ENCODE peak calls at places on chromosomes 3 and 15, in four cellular contexts. One of them, this sample, is unnamed.

GRCh38 chr3:110352841-110353595 is 718.6 kb upstream of the NECTIN3 start:
- DNase-seq in pancreas: no peak
- DNase-seq in RWPE1: no peak
- DNase-seq in sigmoid colon: no peak
- DNase-seq in this sample: no peak

GRCh38 chr3:58628823-58629562 is 37.6 kb downstream of the FAM3D start:
- DNase-seq in RWPE1: no peak
- DNase-seq in sigmoid colon: no peak
- DNase-seq in pancreas: no peak
- DNase-seq in this sample: no peak

GRCh38 chr15:88708256-88709054 is 69.6 kb downstream of the ISG20 start:
- DNase-seq in sigmoid colon: no peak
- DNase-seq in pancreas: no peak
- DNase-seq in RWPE1: no peak
- DNase-seq in this sample: no peak

GRCh38 chr3:168117853-168118313 is 22.2 kb upstream of the GOLIM4 start:
- DNase-seq in RWPE1: no peak
- DNase-seq in pancreas: no peak
- DNase-seq in sigmoid colon: no peak
- DNase-seq in this sample: no peak

GRCh38 chr3:61452536-61452991 is 108.8 kb upstream of the PTPRG start:
- DNase-seq in pancreas: no peak
- DNase-seq in sigmoid colon: no peak
- DNase-seq in RWPE1: peak; percentile 13
- DNase-seq in this sample: no peak

GRCh38 chr3:23776352-23776891 is 29.3 kb upstream of the UBE2E1 start:
- DNase-seq in sigmoid colon: no peak
- DNase-seq in pancreas: no peak
- DNase-seq in RWPE1: no peak
- DNase-seq in this sample: peak; percentile 48

GRCh38 chr3:45337839-45338470 is 50.4 kb upstream of the LARS2 start:
- DNase-seq in pancreas: no peak
- DNase-seq in sigmoid colon: no peak
- DNase-seq in RWPE1: no peak
- DNase-seq in this sample: no peak

GRCh38 chr15:68427366-68427765 is 4.6 kb downstream of the ITGA11 start:
- DNase-seq in pancreas: no peak
- DNase-seq in sigmoid colon: no peak
- DNase-seq in RWPE1: no peak
- DNase-seq in this sample: peak; percentile 39

GRCh38 chr3:124770341-124771082 is 40.3 kb downstream of the UMPS start:
- DNase-seq in sigmoid colon: no peak
- DNase-seq in pancreas: no peak
- DNase-seq in RWPE1: no peak
- DNase-seq in this sample: peak; percentile 41

GRCh38 chr3:64264491-64265109 is 39.3 kb upstream of the PRICKLE2 start:
- DNase-seq in pancreas: no peak
- DNase-seq in sigmoid colon: no peak
- DNase-seq in RWPE1: no peak
- DNase-seq in this sample: no peak

GRCh38 chr3:100359030-100359429 is 24.5 kb downstream of the NIT2 start:
- DNase-seq in sigmoid colon: no peak
- DNase-seq in pancreas: no peak
- DNase-seq in RWPE1: no peak
- DNase-seq in this sample: no peak

GRCh38 chr15:76938752-76939151 is 7.2 kb downstream of the RCN2 start:
- DNase-seq in RWPE1: no peak
- DNase-seq in pancreas: no peak
- DNase-seq in sigmoid colon: no peak
- DNase-seq in this sample: no peak

GRCh38 chr15:59993950-59994401 is 10.1 kb upstream of the FOXB1 start:
- DNase-seq in RWPE1: no peak
- DNase-seq in sigmoid colon: no peak
- DNase-seq in pancreas: peak; percentile 50
- DNase-seq in this sample: peak; percentile 90

GRCh38 chr3:158794936-158795518 is 6.8 kb upstream of the MFSD1 start:
- DNase-seq in RWPE1: peak; percentile 24
- DNase-seq in sigmoid colon: no peak
- DNase-seq in pancreas: no peak
- DNase-seq in this sample: no peak

GRCh38 chr3:6262035-6262434 is 598.9 kb upstream of the GRM7 start:
- DNase-seq in RWPE1: no peak
- DNase-seq in sigmoid colon: no peak
- DNase-seq in pancreas: no peak
- DNase-seq in this sample: no peak

GRCh38 chr3:59566481-59566975 is 516.7 kb upstream of the CFAP20DC start:
- DNase-seq in RWPE1: peak; percentile 70
- DNase-seq in sigmoid colon: no peak
- DNase-seq in pancreas: no peak
- DNase-seq in this sample: no peak

GRCh38 chr3:121515862-121516261 is 29.9 kb downstream of the POLQ start:
- DNase-seq in sigmoid colon: no peak
- DNase-seq in pancreas: no peak
- DNase-seq in RWPE1: no peak
- DNase-seq in this sample: no peak

GRCh38 chr3:102481050-102481449 is 46.2 kb downstream of the ZPLD1 start:
- DNase-seq in pancreas: no peak
- DNase-seq in sigmoid colon: no peak
- DNase-seq in RWPE1: no peak
- DNase-seq in this sample: no peak

GRCh38 chr3:171953300-171954022 is 85.9 kb upstream of the FNDC3B start:
- DNase-seq in pancreas: no peak
- DNase-seq in RWPE1: no peak
- DNase-seq in sigmoid colon: no peak
- DNase-seq in this sample: no peak

GRCh38 chr3:171954644-171955365 is 84.6 kb upstream of the FNDC3B start:
- DNase-seq in pancreas: no peak
- DNase-seq in RWPE1: no peak
- DNase-seq in sigmoid colon: no peak
- DNase-seq in this sample: no peak

GRCh38 chr3:171959532-171960044 is 79.8 kb upstream of the FNDC3B start:
- DNase-seq in RWPE1: no peak
- DNase-seq in pancreas: no peak
- DNase-seq in sigmoid colon: no peak
- DNase-seq in this sample: peak; percentile 64

GRCh38 chr3:171960159-171960558 is 79.2 kb upstream of the FNDC3B start:
- DNase-seq in RWPE1: no peak
- DNase-seq in pancreas: no peak
- DNase-seq in sigmoid colon: no peak
- DNase-seq in this sample: no peak

DNA sequence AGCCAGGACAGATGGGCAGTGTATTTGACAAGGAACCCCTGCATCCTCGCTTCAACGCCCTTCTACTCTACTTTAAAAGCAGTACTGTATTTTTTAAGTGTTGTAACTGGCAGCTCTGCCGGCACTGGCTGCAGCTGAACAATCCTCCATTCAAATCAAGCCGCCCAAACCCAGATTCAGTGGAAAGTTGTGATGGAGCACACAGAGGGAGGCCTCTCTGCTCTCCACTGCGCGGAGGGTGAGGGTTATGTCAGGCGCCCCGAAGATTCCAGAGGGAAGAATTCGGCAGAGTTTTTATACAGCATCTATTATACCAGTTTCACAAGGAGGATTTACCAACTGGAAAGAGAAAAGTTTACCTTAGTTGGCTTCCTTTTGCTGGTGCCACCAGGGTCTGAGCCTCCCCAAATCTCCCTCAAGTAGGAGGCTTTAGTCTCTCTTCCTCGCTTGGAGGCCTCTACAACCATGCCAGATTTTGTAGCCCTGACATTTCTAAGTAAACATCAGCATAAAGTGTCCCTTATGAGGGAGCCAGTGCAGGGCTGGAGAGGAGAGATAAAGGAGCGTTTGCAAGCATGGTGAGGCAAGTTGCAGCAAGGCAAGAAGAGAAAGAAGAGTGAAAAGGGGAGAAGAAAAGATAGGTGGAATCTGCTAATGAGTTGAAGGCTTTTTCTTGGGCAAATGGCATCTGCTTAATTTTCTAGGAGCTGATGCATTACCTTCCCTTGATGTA is 82.8 kb upstream of the FNDC3B start:
- DNase-seq in pancreas: no peak
- DNase-seq in RWPE1: no peak
- DNase-seq in sigmoid colon: no peak
- DNase-seq in this sample: no peak
- TF ChIP-seq CTCF in pancreas: no peak
- TF ChIP-seq CTCF in RWPE1: no peak
- TF ChIP-seq CTCF in sigmoid colon: no peak
- TF ChIP-seq CTCF in this sample: no peak

DNA sequence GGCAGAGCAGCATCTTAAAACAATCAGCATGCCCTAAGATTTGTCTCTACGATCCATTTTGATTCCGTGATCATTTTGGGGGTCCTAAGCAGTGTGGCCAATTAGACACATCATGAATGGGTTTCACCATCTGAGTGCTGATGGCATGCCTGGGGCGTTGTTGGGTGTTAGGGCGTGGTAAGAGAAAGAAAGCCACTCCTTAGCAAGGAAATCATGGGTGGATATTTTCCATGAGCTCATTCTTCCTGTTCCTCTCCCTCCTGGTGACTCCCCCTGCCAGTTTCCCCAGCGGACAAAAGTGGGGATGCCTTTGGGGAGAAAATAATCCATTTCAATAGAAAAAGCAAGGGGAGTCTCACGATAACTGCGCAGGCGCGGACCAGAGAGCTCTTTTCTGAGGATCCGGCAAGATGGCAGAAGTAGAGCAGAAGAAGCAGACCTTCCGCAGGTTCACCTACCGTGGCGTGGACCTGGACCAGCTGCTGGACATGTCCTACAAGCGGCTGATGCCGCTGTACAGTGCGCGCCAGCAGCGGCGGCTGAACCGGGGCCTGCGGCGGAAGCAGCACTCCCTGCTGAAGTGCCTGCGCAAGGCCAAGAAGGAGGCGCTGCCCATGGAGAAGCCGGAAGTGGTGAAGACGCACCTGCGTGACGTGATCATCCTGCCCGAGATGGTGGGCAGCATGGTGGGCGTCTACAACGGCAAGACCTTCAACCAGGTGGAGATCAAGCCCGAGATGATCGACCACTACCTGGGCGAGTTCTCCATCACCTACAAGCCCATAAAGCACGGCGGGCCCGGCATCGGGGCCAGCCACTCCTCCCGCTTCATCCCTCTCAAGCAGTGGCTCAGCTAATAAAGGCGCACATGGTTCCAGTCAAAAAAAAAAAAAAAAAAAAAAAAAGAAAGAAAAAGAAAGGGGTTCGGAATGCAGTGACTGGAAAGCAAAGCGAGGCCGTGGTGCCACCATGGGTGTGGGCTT is 301.8 kb downstream of the LRTM1 start:
- DNase-seq in pancreas: no peak
- DNase-seq in RWPE1: no peak
- DNase-seq in sigmoid colon: no peak
- DNase-seq in this sample: no peak
- H3K27ac ChIP-seq in pancreas: no peak overlapping the region
- H3K27ac ChIP-seq in RWPE1: no peak overlapping the region
- H3K27ac ChIP-seq in sigmoid colon: no peak overlapping the region
- H3K27ac ChIP-seq in this sample: no peak overlapping the region

GRCh38 chr3:133038731-133039398 is 674 bp downstream of the TMEM108 start:
- DNase-seq in pancreas: peak; percentile 71
- DNase-seq in RWPE1: peak; percentile 5
- DNase-seq in sigmoid colon: peak; percentile 57
- DNase-seq in this sample: peak; percentile 85

GRCh38 chr3:133042778-133043177 is 4.6 kb downstream of the TMEM108 start:
- DNase-seq in pancreas: no peak
- DNase-seq in sigmoid colon: no peak
- DNase-seq in RWPE1: no peak
- DNase-seq in this sample: no peak

GRCh38 chr3:133038089-133038730 is at the start of gene TMEM108:
- DNase-seq in RWPE1: peak; percentile 88
- DNase-seq in pancreas: peak; percentile 91
- DNase-seq in sigmoid colon: peak; percentile 88
- DNase-seq in this sample: peak; percentile 97

GRCh38 chr3:133041524-133041829 is 3.3 kb downstream of the TMEM108 start:
- DNase-seq in pancreas: no peak
- DNase-seq in sigmoid colon: no peak
- DNase-seq in RWPE1: no peak
- DNase-seq in this sample: no peak

DNA sequence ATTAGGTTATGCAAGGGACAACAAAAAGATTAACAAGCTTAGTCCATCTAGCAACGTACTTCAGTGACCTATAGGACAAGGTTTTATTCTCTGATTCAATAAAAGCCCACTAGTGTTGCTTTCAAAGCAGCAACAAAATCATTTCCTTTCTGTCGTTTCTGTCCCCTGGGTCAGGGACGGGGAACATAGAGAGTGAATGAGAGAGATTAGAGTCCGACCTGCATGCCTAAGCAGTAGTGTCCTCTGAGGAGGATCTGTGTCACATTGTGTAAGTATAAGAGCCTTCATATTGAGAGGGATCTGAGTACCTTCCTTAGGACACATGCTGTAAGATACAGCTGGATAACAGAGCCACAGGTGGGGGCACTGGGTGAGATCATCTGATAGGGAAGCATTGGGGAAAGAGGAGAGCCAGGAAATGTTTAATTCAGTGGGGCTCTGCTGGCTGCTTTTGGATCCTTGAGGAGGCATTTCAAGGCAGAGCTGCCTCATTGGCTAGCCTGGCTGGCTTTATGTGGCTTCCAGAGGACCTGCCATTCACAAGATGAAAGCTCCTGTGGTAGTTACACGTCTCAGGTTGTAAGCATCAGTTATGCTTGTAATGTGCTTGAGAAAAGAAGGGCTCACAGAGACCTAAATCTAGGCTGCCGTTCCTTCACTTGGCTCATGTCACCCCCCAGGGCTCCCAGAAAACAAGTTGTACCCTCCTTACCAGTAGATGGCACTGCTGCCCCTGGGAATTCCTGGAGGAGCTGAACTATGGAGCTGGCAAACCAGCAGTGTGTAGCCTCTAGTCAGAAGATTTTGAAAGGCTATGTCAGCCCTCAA is 2.7 kb downstream of the TMEM108 start:
- DNase-seq in RWPE1: peak; percentile 80
- DNase-seq in sigmoid colon: peak; percentile 75
- DNase-seq in pancreas: peak; percentile 74
- DNase-seq in this sample: peak; percentile 95
- TF ChIP-seq CTCF in RWPE1: peak; percentile 76
- TF ChIP-seq CTCF in sigmoid colon: peak; percentile 32
- TF ChIP-seq CTCF in pancreas: peak; percentile 44
- TF ChIP-seq CTCF in this sample: peak; percentile 92

DNA sequence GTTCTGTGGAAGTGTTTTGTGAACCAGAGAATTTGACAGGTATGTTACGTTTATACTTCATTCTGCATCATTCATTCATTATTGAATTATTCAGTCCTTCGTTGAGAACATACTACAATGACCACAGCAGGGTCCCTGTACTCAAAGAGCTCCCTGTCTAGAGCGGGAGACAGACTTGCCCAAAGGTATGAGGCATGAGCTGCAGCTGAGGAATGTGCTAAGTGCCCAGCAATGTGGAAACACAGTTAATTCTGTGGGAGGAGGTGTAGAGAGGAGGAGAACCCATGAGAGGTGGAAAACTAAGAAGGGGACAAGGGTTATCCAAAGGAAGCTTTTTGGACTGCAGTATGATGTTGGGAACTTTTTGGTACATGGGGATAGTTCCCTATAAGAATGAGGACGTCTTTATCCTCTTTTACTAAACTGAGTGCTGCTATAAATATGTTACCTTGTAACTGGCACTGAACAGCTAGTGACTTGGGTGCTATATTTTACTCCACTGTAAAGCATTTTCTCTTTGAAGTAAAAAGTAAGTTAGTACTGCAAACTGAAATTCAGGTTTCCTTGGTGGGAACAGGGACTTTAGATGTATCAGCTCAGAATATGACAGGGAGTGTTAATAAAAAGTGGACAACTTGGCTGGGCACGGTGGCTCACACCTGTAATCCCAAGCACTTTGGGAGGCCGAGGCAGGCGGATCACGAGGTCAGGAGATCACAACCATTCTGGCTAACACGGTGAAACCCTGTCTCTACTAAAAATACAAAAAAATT is 5.7 kb downstream of the SMAD3 start:
- DNase-seq in RWPE1: no peak
- DNase-seq in pancreas: no peak
- DNase-seq in sigmoid colon: no peak
- DNase-seq in this sample: peak; percentile 72
- H3K27ac ChIP-seq in RWPE1: no peak overlapping the region
- H3K27ac ChIP-seq in pancreas: no peak overlapping the region
- H3K27ac ChIP-seq in sigmoid colon: no peak overlapping the region
- H3K27ac ChIP-seq in this sample: no peak overlapping the region